ENCODE peak calls at places on chromosomes 12 and 14, in four cellular contexts. K, H, W and C are unnamed samples.
A peak's percentile ranks its signal among the peaks of the same experiment; 100 is the strongest.

GRCh38 chr12:92571169-92571568 is 131.6 kb upstream of the PLEKHG7 start:
- DNase-seq in K (no peak), H (no peak), W (no peak), C (no peak)

GRCh38 chr14:65238456-65238855 is 136.1 kb upstream of the MAX start:
- DNase-seq in K (no peak), H (peak; percentile 93), W (peak; percentile 45), C (no peak)

GRCh38 chr14:89165810-89166209 is 251.2 kb downstream of the FOXN3 start:
- DNase-seq in K (no peak), H (no peak), W (no peak), C (no peak)

GRCh38 chr14:23373041-23373440 is 432 bp downstream of the IL25 start:
- DNase-seq in K (no peak), H (no peak), W (no peak), C (no peak)

GRCh38 chr12:76018111-76018510 is 13.5 kb downstream of the PHLDA1 start:
- DNase-seq in K (no peak), H (no peak), W (peak; percentile 21), C (no peak)

GRCh38 chr12:114405449-114406271 is at the start of gene TBX5:
- DNase-seq in K (no peak), H (peak; percentile 77), W (no peak), C (no peak)

GRCh38 chr14:74974364-74975058 is 19.1 kb upstream of the PGF start:
- DNase-seq in K (no peak), H (no peak), W (no peak), C (no peak)

GRCh38 chr14:104383088-104383805 is 196.3 kb upstream of the C14orf180 start:
- DNase-seq in K (no peak), H (no peak), W (no peak), C (no peak)

GRCh38 chr14:58535084-58535483 is 102.7 kb upstream of the DACT1 start:
- DNase-seq in K (no peak), H (peak; percentile 22), W (no peak), C (peak; percentile 27)

GRCh38 chr12:44885902-44886301 is 9.8 kb upstream of the NELL2 start:
- DNase-seq in K (no peak), H (no peak), W (no peak), C (no peak)

GRCh38 chr12:47901285-47902093 is 3.3 kb downstream of the VDR start:
- DNase-seq in K (peak; percentile 67), H (no peak), W (no peak), C (no peak)

GRCh38 chr12:67645571-67645970 is 3.0 kb upstream of the DYRK2 start:
- DNase-seq in K (no peak), H (peak; percentile 31), W (no peak), C (no peak)